ENCODE peak calls at places on chromosomes 2 and 18, in four cellular contexts. Z is endodermal cell; M is cardiac fibroblast; A is CD8-positive, alpha-beta T cell. C is an unnamed sample.
A peak's percentile ranks its signal among the peaks of the same experiment; 100 is the strongest.

GRCh38 chr18:65206551-65207260 is 544.1 kb upstream of the CDH7 start:
- DNase-seq in Z (peak; percentile 89), M (no peak), A (no peak), C (no peak)

GRCh38 chr18:47953471-47953931 is 23.0 kb upstream of the SMAD2 start:
- DNase-seq in Z (no peak), M (peak; percentile 79), A (no peak), C (peak; percentile 80)

GRCh38 chr2:217650716-217651360 is 352.0 kb downstream of the TNS1 start:
- DNase-seq in Z (peak; percentile 91), M (peak; percentile 69), A (no peak), C (peak; percentile 76)

GRCh38 chr2:205769494-205769848 is 87.2 kb downstream of the NRP2 start:
- DNase-seq in Z (no peak), M (peak; percentile 74), A (no peak), C (peak; percentile 85)

GRCh38 chr2:85887566-85888019 is 1.2 kb downstream of the ST3GAL5 start:
- DNase-seq in Z (peak; percentile 68), M (no peak), A (no peak), C (peak; percentile 53)

GRCh38 chr2:10267551-10268465 is 34.9 kb upstream of the HPCAL1 start:
- DNase-seq in Z (peak; percentile 72), M (no peak), A (no peak), C (no peak)

GRCh38 chr18:12455511-12455910 is 47.8 kb downstream of the PRELID3A start:
- DNase-seq in Z (no peak), M (peak; percentile 15), A (no peak), C (no peak)

GRCh38 chr2:60560734-60561649 is 7.5 kb upstream of the BCL11A start:
- DNase-seq in Z (no peak), M (peak; percentile 35), A (no peak), C (peak; percentile 37)

GRCh38 chr2:80304522-80304878 is at the start of gene LRRTM1:
- DNase-seq in Z (peak; percentile 80), M (peak; percentile 6), A (no peak), C (no peak)

GRCh38 chr2:48914477-48915077 is 159.1 kb upstream of the LHCGR start:
- DNase-seq in Z (no peak), M (no peak), A (no peak), C (no peak)

GRCh38 chr18:70295633-70296188 is 6.9 kb downstream of the SOCS6 start:
- DNase-seq in Z (no peak), M (no peak), A (no peak), C (no peak)

GRCh38 chr2:101655941-101656422 is 41.5 kb upstream of the MAP4K4 start:
- DNase-seq in Z (peak; percentile 24), M (peak; percentile 60), A (no peak), C (peak; percentile 86)

GRCh38 chr2:60979231-60979630 is 38.3 kb upstream of the PEX13 start:
- DNase-seq in Z (no peak), M (no peak), A (no peak), C (no peak)

GRCh38 chr2:6977095-6977777 is 60.0 kb downstream of the RNF144A start:
- DNase-seq in Z (no peak), M (peak; percentile 80), A (no peak), C (peak; percentile 41)

GRCh38 chr2:199973703-199974102 is 18.3 kb downstream of the MAIP1 start:
- DNase-seq in Z (no peak), M (peak; percentile 73), A (no peak), C (peak; percentile 77)

GRCh38 chr2:144331652-144332355 is 188.1 kb downstream of the ZEB2 start:
- DNase-seq in Z (no peak), M (peak; percentile 19), A (peak; percentile 49), C (peak; percentile 65)

GRCh38 chr2:39068757-39069515 is 51.9 kb downstream of the SOS1 start:
- DNase-seq in Z (peak; percentile 53), M (peak; percentile 5), A (no peak), C (peak; percentile 8)
- TF ChIP-seq CTCF in Z (peak; percentile 42), M (peak; percentile 18), A (peak; percentile 24), C (peak; percentile 3)

GRCh38 chr2:177575358-177575757 is 182.8 kb downstream of the AGPS start:
- DNase-seq in Z (no peak), M (no peak), A (no peak), C (no peak)

GRCh38 chr2:177574357-177574756 is 181.8 kb downstream of the AGPS start:
- DNase-seq in Z (peak; percentile 59), M (no peak), A (no peak), C (no peak)

GRCh38 chr2:177573120-177573519 is 180.5 kb downstream of the AGPS start:
- DNase-seq in Z (no peak), M (peak; percentile 22), A (no peak), C (peak; percentile 34)

GRCh38 chr2:177568893-177569292 is 176.3 kb downstream of the AGPS start:
- DNase-seq in Z (no peak), M (no peak), A (no peak), C (no peak)

DNA sequence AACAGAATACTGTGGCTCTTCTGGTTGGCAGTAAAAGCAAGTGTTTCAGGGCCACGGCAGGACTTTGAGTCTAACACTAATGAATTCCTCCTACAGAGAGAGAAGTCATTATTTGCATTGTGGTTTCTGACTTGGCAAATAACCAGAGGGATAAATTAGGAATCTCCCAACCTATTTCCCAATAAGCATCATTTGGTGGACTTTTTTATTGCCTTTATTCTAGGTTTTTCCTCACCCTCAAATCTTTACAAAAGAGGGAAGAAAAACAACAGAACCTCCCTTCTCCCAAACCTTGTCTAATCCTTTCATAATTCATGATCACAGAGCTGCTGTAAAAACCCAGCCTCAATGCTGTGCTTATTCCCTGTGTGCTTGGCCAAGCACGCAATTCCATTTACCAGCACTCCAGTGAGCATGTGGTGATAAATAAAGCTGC is 179.7 kb downstream of the AGPS start:
- DNase-seq in Z (no peak), M (no peak), A (no peak), C (peak; percentile 18)
- H3K4me3 ChIP-seq in Z (no peak overlapping the region), M (no peak overlapping the region), A (no peak overlapping the region), C (no peak overlapping the region)

GRCh38 chr2:71995067-71995665 is 152.5 kb downstream of the CYP26B1 start:
- DNase-seq in Z (no peak), M (peak; percentile 47), A (no peak), C (peak; percentile 62)
- TF ChIP-seq CTCF in Z (peak; percentile 72), M (peak; percentile 51), A (no peak), C (peak; percentile 55)

GRCh38 chr2:109173311-109174171 is 44.5 kb downstream of the SH3RF3 start:
- DNase-seq in Z (peak; percentile 57), M (peak; percentile 93), A (no peak), C (peak; percentile 96)
- H3K4me3 ChIP-seq in Z (no peak overlapping the region), M (no peak overlapping the region), A (no peak overlapping the region), C (peak overlapping the region; percentile 32)

GRCh38 chr2:9138507-9139085 is 68.0 kb upstream of the ASAP2 start:
- DNase-seq in Z (peak; percentile 91), M (no peak), A (no peak), C (no peak)
- TF ChIP-seq CTCF in Z (peak; percentile 68), M (peak; percentile 44), A (no peak), C (peak; percentile 16)

GRCh38 chr2:64998658-64999061 is 9.5 kb downstream of the SLC1A4 start:
- DNase-seq in Z (no peak), M (peak; percentile 64), A (no peak), C (peak; percentile 40)
- H3K4me3 ChIP-seq in Z (no peak overlapping the region), M (no peak overlapping the region), A (no peak overlapping the region), C (no peak overlapping the region)

GRCh38 chr2:67854798-67855197 is 208.0 kb downstream of the C1D start:
- DNase-seq in Z (peak; percentile 81), M (no peak), A (no peak), C (no peak)
- TF ChIP-seq CTCF in Z (peak; percentile 69), M (no peak), A (no peak), C (no peak)

C was measured in fibroblast of the aortic adventitia.